ENCODE peak calls at places on chromosomes 4 and X, in seven cellular contexts. One of them, this sample, is unnamed.

GRCh38 chr4:168451744-168452394 is 28.4 kb downstream of the DDX60L start:
- DNase-seq in AG04450: no peak
- DNase-seq in activated T-cell treated with anti-CD3 and anti-CD28 coated beads for 24 hours: no peak
- DNase-seq in activated T-helper 1 cell treated with Interleukin-2 at 50 U/mL for 16 hours: no peak
- DNase-seq in activated CD8-positive, alpha-beta T cell treated with anti-CD3 and anti-CD28 coated beads, Interleukin-2, amount 10 ng/mL, durations not matched to agents 7 days and 5 days: no peak
- DNase-seq in spleen: no peak
- DNase-seq in SK-MEL-5: peak; percentile 40
- DNase-seq in this sample: peak; percentile 78

GRCh38 chr4:65437102-65437501 is 233.2 kb downstream of the EPHA5 start:
- DNase-seq in AG04450: no peak
- DNase-seq in activated T-cell treated with anti-CD3 and anti-CD28 coated beads for 24 hours: no peak
- DNase-seq in activated T-helper 1 cell treated with Interleukin-2 at 50 U/mL for 16 hours: no peak
- DNase-seq in activated CD8-positive, alpha-beta T cell treated with anti-CD3 and anti-CD28 coated beads, Interleukin-2, amount 10 ng/mL, durations not matched to agents 7 days and 5 days: no peak
- DNase-seq in spleen: no peak
- DNase-seq in SK-MEL-5: no peak
- DNase-seq in this sample: no peak

GRCh38 chr4:7226993-7227392 is 34.7 kb downstream of the SORCS2 start:
- DNase-seq in AG04450: no peak
- DNase-seq in activated T-cell treated with anti-CD3 and anti-CD28 coated beads for 24 hours: no peak
- DNase-seq in activated T-helper 1 cell treated with Interleukin-2 at 50 U/mL for 16 hours: no peak
- DNase-seq in activated CD8-positive, alpha-beta T cell treated with anti-CD3 and anti-CD28 coated beads, Interleukin-2, amount 10 ng/mL, durations not matched to agents 7 days and 5 days: no peak
- DNase-seq in spleen: no peak
- DNase-seq in SK-MEL-5: no peak
- DNase-seq in this sample: peak; percentile 1

GRCh38 chr4:168724960-168725359 is 228.1 kb downstream of the PALLD start:
- DNase-seq in AG04450: peak; percentile 61
- DNase-seq in activated T-cell treated with anti-CD3 and anti-CD28 coated beads for 24 hours: no peak
- DNase-seq in activated T-helper 1 cell treated with Interleukin-2 at 50 U/mL for 16 hours: no peak
- DNase-seq in activated CD8-positive, alpha-beta T cell treated with anti-CD3 and anti-CD28 coated beads, Interleukin-2, amount 10 ng/mL, durations not matched to agents 7 days and 5 days: no peak
- DNase-seq in spleen: no peak
- DNase-seq in SK-MEL-5: no peak
- DNase-seq in this sample: no peak

GRCh38 chr4:5036239-5036638 is 15.0 kb upstream of the STK32B start:
- DNase-seq in AG04450: peak; percentile 30
- DNase-seq in activated T-cell treated with anti-CD3 and anti-CD28 coated beads for 24 hours: no peak
- DNase-seq in activated T-helper 1 cell treated with Interleukin-2 at 50 U/mL for 16 hours: no peak
- DNase-seq in activated CD8-positive, alpha-beta T cell treated with anti-CD3 and anti-CD28 coated beads, Interleukin-2, amount 10 ng/mL, durations not matched to agents 7 days and 5 days: no peak
- DNase-seq in spleen: no peak
- DNase-seq in SK-MEL-5: no peak
- DNase-seq in this sample: peak; percentile 90

GRCh38 chr4:155342142-155342541 is 34.6 kb downstream of the MAP9 start:
- DNase-seq in AG04450: no peak
- DNase-seq in activated T-cell treated with anti-CD3 and anti-CD28 coated beads for 24 hours: no peak
- DNase-seq in activated T-helper 1 cell treated with Interleukin-2 at 50 U/mL for 16 hours: no peak
- DNase-seq in activated CD8-positive, alpha-beta T cell treated with anti-CD3 and anti-CD28 coated beads, Interleukin-2, amount 10 ng/mL, durations not matched to agents 7 days and 5 days: no peak
- DNase-seq in spleen: no peak
- DNase-seq in SK-MEL-5: peak; percentile 13
- DNase-seq in this sample: no peak

GRCh38 chrX:77275392-77275791 is 171.8 kb upstream of the FGF16 start:
- DNase-seq in AG04450: no peak
- DNase-seq in activated T-cell treated with anti-CD3 and anti-CD28 coated beads for 24 hours: no peak
- DNase-seq in activated T-helper 1 cell treated with Interleukin-2 at 50 U/mL for 16 hours: no peak
- DNase-seq in activated CD8-positive, alpha-beta T cell treated with anti-CD3 and anti-CD28 coated beads, Interleukin-2, amount 10 ng/mL, durations not matched to agents 7 days and 5 days: no peak
- DNase-seq in spleen: no peak
- DNase-seq in SK-MEL-5: no peak
- DNase-seq in this sample: peak; percentile 1

GRCh38 chr4:14627038-14627437 is 375.2 kb upstream of the CPEB2 start:
- DNase-seq in AG04450: no peak
- DNase-seq in activated T-cell treated with anti-CD3 and anti-CD28 coated beads for 24 hours: no peak
- DNase-seq in activated T-helper 1 cell treated with Interleukin-2 at 50 U/mL for 16 hours: no peak
- DNase-seq in activated CD8-positive, alpha-beta T cell treated with anti-CD3 and anti-CD28 coated beads, Interleukin-2, amount 10 ng/mL, durations not matched to agents 7 days and 5 days: no peak
- DNase-seq in spleen: no peak
- DNase-seq in SK-MEL-5: no peak
- DNase-seq in this sample: no peak

GRCh38 chr4:102578819-102579218 is 77.7 kb downstream of the NFKB1 start:
- DNase-seq in AG04450: no peak
- DNase-seq in activated T-cell treated with anti-CD3 and anti-CD28 coated beads for 24 hours: no peak
- DNase-seq in activated T-helper 1 cell treated with Interleukin-2 at 50 U/mL for 16 hours: no peak
- DNase-seq in activated CD8-positive, alpha-beta T cell treated with anti-CD3 and anti-CD28 coated beads, Interleukin-2, amount 10 ng/mL, durations not matched to agents 7 days and 5 days: peak; percentile 48
- DNase-seq in spleen: no peak
- DNase-seq in SK-MEL-5: peak; percentile 85
- DNase-seq in this sample: no peak

GRCh38 chrX:120453985-120454384 is 15.1 kb downstream of the LAMP2 start:
- DNase-seq in AG04450: no peak
- DNase-seq in activated T-cell treated with anti-CD3 and anti-CD28 coated beads for 24 hours: no peak
- DNase-seq in activated T-helper 1 cell treated with Interleukin-2 at 50 U/mL for 16 hours: no peak
- DNase-seq in activated CD8-positive, alpha-beta T cell treated with anti-CD3 and anti-CD28 coated beads, Interleukin-2, amount 10 ng/mL, durations not matched to agents 7 days and 5 days: no peak
- DNase-seq in spleen: no peak
- DNase-seq in SK-MEL-5: no peak
- DNase-seq in this sample: peak; percentile 18

GRCh38 chr4:184403384-184403781 is 71.0 kb downstream of the IRF2 start:
- DNase-seq in AG04450: no peak
- DNase-seq in activated T-cell treated with anti-CD3 and anti-CD28 coated beads for 24 hours: no peak
- DNase-seq in activated T-helper 1 cell treated with Interleukin-2 at 50 U/mL for 16 hours: no peak
- DNase-seq in activated CD8-positive, alpha-beta T cell treated with anti-CD3 and anti-CD28 coated beads, Interleukin-2, amount 10 ng/mL, durations not matched to agents 7 days and 5 days: no peak
- DNase-seq in spleen: no peak
- DNase-seq in SK-MEL-5: no peak
- DNase-seq in this sample: no peak

GRCh38 chrX:154142950-154143745 is 895 bp upstream of the OPN1LW start:
- DNase-seq in AG04450: no peak
- DNase-seq in activated T-cell treated with anti-CD3 and anti-CD28 coated beads for 24 hours: no peak
- DNase-seq in activated T-helper 1 cell treated with Interleukin-2 at 50 U/mL for 16 hours: no peak
- DNase-seq in activated CD8-positive, alpha-beta T cell treated with anti-CD3 and anti-CD28 coated beads, Interleukin-2, amount 10 ng/mL, durations not matched to agents 7 days and 5 days: no peak
- DNase-seq in spleen: peak; percentile 63
- DNase-seq in SK-MEL-5: no peak
- DNase-seq in this sample: no peak

GRCh38 chrX:19602866-19603620 is 87.7 kb upstream of the MAP3K15 start:
- DNase-seq in AG04450: no peak
- DNase-seq in activated T-cell treated with anti-CD3 and anti-CD28 coated beads for 24 hours: no peak
- DNase-seq in activated T-helper 1 cell treated with Interleukin-2 at 50 U/mL for 16 hours: no peak
- DNase-seq in activated CD8-positive, alpha-beta T cell treated with anti-CD3 and anti-CD28 coated beads, Interleukin-2, amount 10 ng/mL, durations not matched to agents 7 days and 5 days: no peak
- DNase-seq in spleen: no peak
- DNase-seq in SK-MEL-5: no peak
- DNase-seq in this sample: no peak

GRCh38 chr4:5921981-5922380 is 29.1 kb upstream of the CRMP1 start:
- DNase-seq in AG04450: no peak
- DNase-seq in activated T-cell treated with anti-CD3 and anti-CD28 coated beads for 24 hours: no peak
- DNase-seq in activated T-helper 1 cell treated with Interleukin-2 at 50 U/mL for 16 hours: no peak
- DNase-seq in activated CD8-positive, alpha-beta T cell treated with anti-CD3 and anti-CD28 coated beads, Interleukin-2, amount 10 ng/mL, durations not matched to agents 7 days and 5 days: no peak
- DNase-seq in spleen: no peak
- DNase-seq in SK-MEL-5: no peak
- DNase-seq in this sample: no peak

GRCh38 chr4:8073206-8073863 is 85.3 kb downstream of the ABLIM2 start:
- DNase-seq in AG04450: no peak
- DNase-seq in activated T-cell treated with anti-CD3 and anti-CD28 coated beads for 24 hours: no peak
- DNase-seq in activated T-helper 1 cell treated with Interleukin-2 at 50 U/mL for 16 hours: no peak
- DNase-seq in activated CD8-positive, alpha-beta T cell treated with anti-CD3 and anti-CD28 coated beads, Interleukin-2, amount 10 ng/mL, durations not matched to agents 7 days and 5 days: no peak
- DNase-seq in spleen: no peak
- DNase-seq in SK-MEL-5: no peak
- DNase-seq in this sample: no peak

GRCh38 chrX:45232139-45232538 is 31.5 kb upstream of the DIPK2B start:
- DNase-seq in AG04450: no peak
- DNase-seq in activated T-cell treated with anti-CD3 and anti-CD28 coated beads for 24 hours: no peak
- DNase-seq in activated T-helper 1 cell treated with Interleukin-2 at 50 U/mL for 16 hours: no peak
- DNase-seq in activated CD8-positive, alpha-beta T cell treated with anti-CD3 and anti-CD28 coated beads, Interleukin-2, amount 10 ng/mL, durations not matched to agents 7 days and 5 days: peak; percentile 22
- DNase-seq in spleen: no peak
- DNase-seq in SK-MEL-5: no peak
- DNase-seq in this sample: peak; percentile 38

GRCh38 chr4:152697284-152698011 is 17.7 kb upstream of the TMEM154 start:
- DNase-seq in AG04450: no peak
- DNase-seq in activated T-cell treated with anti-CD3 and anti-CD28 coated beads for 24 hours: no peak
- DNase-seq in activated T-helper 1 cell treated with Interleukin-2 at 50 U/mL for 16 hours: no peak
- DNase-seq in activated CD8-positive, alpha-beta T cell treated with anti-CD3 and anti-CD28 coated beads, Interleukin-2, amount 10 ng/mL, durations not matched to agents 7 days and 5 days: no peak
- DNase-seq in spleen: no peak
- DNase-seq in SK-MEL-5: no peak
- DNase-seq in this sample: no peak

GRCh38 chrX:38462257-38462656 is 99.1 kb upstream of the TSPAN7 start:
- DNase-seq in AG04450: no peak
- DNase-seq in activated T-cell treated with anti-CD3 and anti-CD28 coated beads for 24 hours: no peak
- DNase-seq in activated T-helper 1 cell treated with Interleukin-2 at 50 U/mL for 16 hours: no peak
- DNase-seq in activated CD8-positive, alpha-beta T cell treated with anti-CD3 and anti-CD28 coated beads, Interleukin-2, amount 10 ng/mL, durations not matched to agents 7 days and 5 days: no peak
- DNase-seq in spleen: no peak
- DNase-seq in SK-MEL-5: no peak
- DNase-seq in this sample: no peak

GRCh38 chr4:176837176-176837915 is 44.6 kb upstream of the VEGFC start:
- DNase-seq in AG04450: no peak
- DNase-seq in activated T-cell treated with anti-CD3 and anti-CD28 coated beads for 24 hours: no peak
- DNase-seq in activated T-helper 1 cell treated with Interleukin-2 at 50 U/mL for 16 hours: no peak
- DNase-seq in activated CD8-positive, alpha-beta T cell treated with anti-CD3 and anti-CD28 coated beads, Interleukin-2, amount 10 ng/mL, durations not matched to agents 7 days and 5 days: no peak
- DNase-seq in spleen: no peak
- DNase-seq in SK-MEL-5: no peak
- DNase-seq in this sample: no peak

GRCh38 chr4:143359794-143360193 is 23.1 kb downstream of the GAB1 start:
- DNase-seq in AG04450: no peak
- DNase-seq in activated T-cell treated with anti-CD3 and anti-CD28 coated beads for 24 hours: no peak
- DNase-seq in activated T-helper 1 cell treated with Interleukin-2 at 50 U/mL for 16 hours: no peak
- DNase-seq in activated CD8-positive, alpha-beta T cell treated with anti-CD3 and anti-CD28 coated beads, Interleukin-2, amount 10 ng/mL, durations not matched to agents 7 days and 5 days: no peak
- DNase-seq in spleen: no peak
- DNase-seq in SK-MEL-5: no peak
- DNase-seq in this sample: peak; percentile 50